ENCODE peak calls at places on chromosomes 2 and 18, in seven cellular contexts. L, Z, E, F, A, T and J are unnamed samples.

GRCh38 chr2:109020217-109020637 is 31.2 kb upstream of the EDAR start:
- DNase-seq in L (no peak), Z (no peak), E (no peak), F (no peak), A (no peak), T (no peak), J (no peak)

GRCh38 chr18:56721491-56721890 is 70.3 kb downstream of the WDR7 start:
- DNase-seq in L (no peak), Z (no peak), E (no peak), F (no peak), A (no peak), T (no peak), J (no peak)

GRCh38 chr2:87401726-87402345 is 346.1 kb upstream of the PLGLB2 start:
- DNase-seq in L (no peak), Z (no peak), E (no peak), F (no peak), A (peak; percentile 60), T (no peak), J (no peak)

GRCh38 chr18:79439201-79440023 is 43.7 kb downstream of the NFATC1 start:
- DNase-seq in L (peak; percentile 34), Z (no peak), E (peak; percentile 73), F (no peak), A (no peak), T (no peak), J (no peak)

GRCh38 chr2:181685150-181685688 is 4.9 kb upstream of the NEUROD1 start:
- DNase-seq in L (no peak), Z (no peak), E (no peak), F (no peak), A (no peak), T (no peak), J (no peak)

GRCh38 chr2:60553992-60554648 is 666 bp upstream of the BCL11A start:
- DNase-seq in L (no peak), Z (peak; percentile 61), E (peak; percentile 53), F (no peak), A (no peak), T (no peak), J (no peak)

GRCh38 chr2:139122711-139123158 is 342.5 kb upstream of the NXPH2 start:
- DNase-seq in L (no peak), Z (no peak), E (no peak), F (peak; percentile 80), A (no peak), T (no peak), J (no peak)

GRCh38 chr2:88574445-88574844 is 52.8 kb downstream of the EIF2AK3 start:
- DNase-seq in L (no peak), Z (no peak), E (no peak), F (no peak), A (no peak), T (no peak), J (no peak)

GRCh38 chr2:230589497-230590015 is 123.1 kb upstream of the CAB39 start:
- DNase-seq in L (no peak), Z (no peak), E (no peak), F (no peak), A (no peak), T (no peak), J (no peak)

GRCh38 chr18:77866309-77866708 is 616.7 kb downstream of the GALR1 start:
- DNase-seq in L (no peak), Z (no peak), E (no peak), F (no peak), A (no peak), T (no peak), J (no peak)

GRCh38 chr2:219228745-219229374 is 576 bp downstream of the ATG9A start:
- DNase-seq in L (no peak), Z (no peak), E (no peak), F (no peak), A (peak; percentile 78), T (no peak), J (no peak)

GRCh38 chr2:171018522-171018921 is 89.5 kb downstream of the GORASP2 start:
- DNase-seq in L (no peak), Z (no peak), E (no peak), F (no peak), A (no peak), T (no peak), J (no peak)

GRCh38 chr2:228102949-228103348 is 78.5 kb downstream of the SPHKAP start:
- DNase-seq in L (no peak), Z (no peak), E (no peak), F (no peak), A (no peak), T (no peak), J (no peak)

GRCh38 chr2:66580343-66580954 is 145.5 kb downstream of the MEIS1 start:
- DNase-seq in L (no peak), Z (no peak), E (no peak), F (no peak), A (no peak), T (no peak), J (no peak)

GRCh38 chr2:127932199-127932877 is 46.6 kb upstream of the AMMECR1L start:
- DNase-seq in L (no peak), Z (no peak), E (no peak), F (peak; percentile 64), A (no peak), T (no peak), J (no peak)

GRCh38 chr2:157439792-157440186 is 4.1 kb downstream of the CYTIP start:
- DNase-seq in L (no peak), Z (no peak), E (no peak), F (no peak), A (no peak), T (no peak), J (no peak)

GRCh38 chr2:168179592-168179991 is 67.8 kb downstream of the STK39 start:
- DNase-seq in L (no peak), Z (no peak), E (no peak), F (no peak), A (no peak), T (no peak), J (no peak)

GRCh38 chr18:25898965-25899364 is 191.4 kb downstream of the SS18 start:
- DNase-seq in L (no peak), Z (no peak), E (no peak), F (no peak), A (no peak), T (no peak), J (no peak)

GRCh38 chr2:223051580-223052375 is at the start of gene KCNE4:
- DNase-seq in L (no peak), Z (no peak), E (no peak), F (no peak), A (peak; percentile 81), T (peak; percentile 56), J (peak; percentile 65)

GRCh38 chr2:727071-727470 is 49.9 kb upstream of the TMEM18 start:
- DNase-seq in L (no peak), Z (no peak), E (no peak), F (no peak), A (no peak), T (no peak), J (no peak)

GRCh38 chr18:50819027-50819726 is 639 bp downstream of the MRO start:
- DNase-seq in L (no peak), Z (peak; percentile 79), E (peak; percentile 23), F (no peak), A (peak; percentile 67), T (peak; percentile 63), J (peak; percentile 14)

GRCh38 chr2:99643824-99644787 is 154.3 kb upstream of the REV1 start:
- DNase-seq in L (no peak), Z (no peak), E (no peak), F (no peak), A (no peak), T (no peak), J (no peak)

GRCh38 chr2:64243081-64244048 is 99.1 kb upstream of the PELI1 start:
- DNase-seq in L (no peak), Z (no peak), E (no peak), F (no peak), A (no peak), T (no peak), J (no peak)

GRCh38 chr2:42975358-42975717 is 183.0 kb upstream of the HAAO start:
- DNase-seq in L (no peak), Z (no peak), E (no peak), F (no peak), A (peak; percentile 64), T (no peak), J (peak; percentile 39)

GRCh38 chr2:241225545-241225944 is 37.1 kb downstream of the ANO7 start:
- DNase-seq in L (no peak), Z (no peak), E (no peak), F (no peak), A (no peak), T (no peak), J (no peak)

GRCh38 chr2:71742953-71743601 is 289.7 kb downstream of the DYSF start:
- DNase-seq in L (peak; percentile 72), Z (peak; percentile 27), E (peak; percentile 93), F (peak; percentile 74), A (peak; percentile 96), T (no peak), J (peak; percentile 64)
- H3K4me1 ChIP-seq in L (peaks cover 16% of the 10 kb centered on the region), Z (peaks cover 19% of the 10 kb centered on the region), E (peaks cover 16% of the 10 kb centered on the region), F (peaks cover 47% of the 10 kb centered on the region), A (peaks cover 54% of the 10 kb centered on the region), T (peaks cover 23% of the 10 kb centered on the region), J (peaks cover 4% of the 10 kb centered on the region)

DNA sequence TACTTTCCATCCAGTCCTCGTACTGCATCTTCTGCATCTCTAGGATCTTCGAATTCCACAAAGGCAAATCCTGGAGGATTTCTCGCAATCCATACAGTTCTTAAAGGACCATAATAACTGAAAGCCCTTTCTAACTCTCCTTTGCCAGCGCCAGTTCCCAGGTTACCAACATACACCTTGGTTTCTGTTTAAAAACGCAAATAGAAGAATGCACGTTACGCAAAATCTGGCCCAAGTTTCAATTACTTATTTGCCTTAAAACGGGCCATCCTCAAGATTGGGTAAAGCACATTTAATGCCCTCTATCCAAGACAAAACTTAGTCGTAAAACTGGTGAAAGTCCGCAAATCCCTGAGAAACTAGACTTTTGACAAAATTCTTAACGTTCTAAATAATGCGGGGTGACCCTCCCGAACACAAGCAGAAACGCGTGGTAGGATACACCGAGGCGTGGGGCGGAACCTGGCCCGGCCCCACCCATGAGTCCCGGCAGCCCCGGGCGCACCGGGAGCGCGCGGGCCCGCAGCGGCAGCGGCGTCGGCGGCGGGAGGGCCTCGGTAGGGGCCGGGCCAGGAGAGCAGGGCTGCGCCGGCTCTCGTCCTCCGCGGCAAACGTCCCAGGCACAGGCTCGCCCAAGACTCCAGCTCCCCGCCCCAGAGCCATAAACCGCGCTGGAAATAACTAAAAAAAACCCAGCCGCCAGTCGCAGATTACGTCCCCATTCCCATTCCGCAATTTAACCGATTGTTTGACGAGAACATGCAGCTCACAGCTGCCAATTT is 959 bp downstream of the SRSF7 start:
- DNase-seq in L (peak; percentile 43), Z (peak; percentile 58), E (peak; percentile 62), F (no peak), A (peak; percentile 81), T (peak; percentile 63), J (peak; percentile 69)
- TF ChIP-seq POLR2A in L (peak; percentile 93), Z (no peak), E (peak; percentile 87), F (no peak), A (peak; percentile 36), T (no peak), J (peak; percentile 83)

DNA sequence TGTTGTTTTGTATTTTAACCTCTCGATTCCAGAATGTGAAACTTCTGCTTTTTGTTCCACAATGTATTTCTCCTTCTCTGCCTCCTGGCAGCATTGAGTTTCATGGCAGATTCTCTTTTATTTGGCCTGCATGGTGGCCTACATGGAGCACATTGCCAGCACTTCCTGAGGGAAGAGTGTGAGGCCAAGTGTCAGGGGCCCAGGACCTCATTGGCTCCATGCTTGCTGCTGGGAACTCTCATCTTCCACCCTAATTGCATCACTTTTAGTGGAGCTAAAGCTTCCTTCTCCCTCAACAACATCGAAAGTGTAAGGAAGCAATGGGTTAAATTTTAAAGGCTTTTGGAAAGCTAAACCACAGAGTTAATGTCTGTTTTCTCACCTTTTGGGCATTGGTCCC is 9.5 kb downstream of the TRIB2 start:
- DNase-seq in L (no peak), Z (no peak), E (no peak), F (no peak), A (no peak), T (no peak), J (no peak)
- H3K4me1 ChIP-seq in L (peaks cover 39% of the 10 kb centered on the region), Z (no peaks in the 10 kb centered on the region), E (no peaks in the 10 kb centered on the region), F (peaks cover 3% of the 10 kb centered on the region), A (peaks cover 69% of the 10 kb centered on the region), T (peaks cover 84% of the 10 kb centered on the region), J (no peaks in the 10 kb centered on the region)

GRCh38 chr2:61694312-61695274 is 156.4 kb upstream of the XPO1 start:
- DNase-seq in L (peak; percentile 92), Z (peak; percentile 97), E (peak; percentile 94), F (peak; percentile 78), A (peak; percentile 97), T (peak; percentile 97), J (peak; percentile 96)
- TF ChIP-seq POLR2A in L (peak; percentile 70), Z (peak; percentile 88), E (peak; percentile 78), F (no peak), A (peak; percentile 33), T (no peak), J (peak; percentile 60)